ENCODE peak calls at places on chromosomes 4 and X, in five cellular contexts. One of them, this sample, is unnamed.
A peak's percentile ranks its signal among the peaks of the same experiment; 100 is the strongest.

GRCh38 chr4:11914406-11914805 is 485.7 kb upstream of the HS3ST1 start:
- DNase-seq in lower leg skin: no peak
- DNase-seq in fibroblast of pulmonary artery: peak; percentile 95
- DNase-seq in HL-60: no peak
- DNase-seq in endothelial cell: peak; percentile 51
- DNase-seq in this sample: no peak

GRCh38 chr4:172061204-172061603 is 248.0 kb downstream of the GALNTL6 start:
- DNase-seq in HL-60: no peak
- DNase-seq in lower leg skin: no peak
- DNase-seq in endothelial cell: no peak
- DNase-seq in fibroblast of pulmonary artery: no peak
- DNase-seq in this sample: no peak

GRCh38 chrX:7334253-7334935 is 186.4 kb upstream of the PUDP start:
- DNase-seq in fibroblast of pulmonary artery: peak; percentile 57
- DNase-seq in lower leg skin: no peak
- DNase-seq in endothelial cell: no peak
- DNase-seq in HL-60: no peak
- DNase-seq in this sample: no peak

GRCh38 chr4:14262221-14262620 is 634.7 kb upstream of the BOD1L1 start:
- DNase-seq in lower leg skin: no peak
- DNase-seq in HL-60: no peak
- DNase-seq in endothelial cell: no peak
- DNase-seq in fibroblast of pulmonary artery: no peak
- DNase-seq in this sample: no peak

GRCh38 chr4:123412700-123413512 is 16.3 kb downstream of the SPRY1 start:
- DNase-seq in lower leg skin: no peak
- DNase-seq in fibroblast of pulmonary artery: no peak
- DNase-seq in endothelial cell: no peak
- DNase-seq in HL-60: no peak
- DNase-seq in this sample: no peak

GRCh38 chr4:139665690-139666529 is at the start of gene MGST2:
- DNase-seq in HL-60: peak; percentile 84
- DNase-seq in fibroblast of pulmonary artery: peak; percentile 88
- DNase-seq in endothelial cell: peak; percentile 70
- DNase-seq in lower leg skin: peak; percentile 69
- DNase-seq in this sample: peak; percentile 71

GRCh38 chrX:97332963-97333362 is 449.3 kb downstream of the RPA4 start:
- DNase-seq in endothelial cell: no peak
- DNase-seq in fibroblast of pulmonary artery: peak; percentile 17
- DNase-seq in HL-60: no peak
- DNase-seq in lower leg skin: no peak
- DNase-seq in this sample: no peak

GRCh38 chr4:84569009-84569408 is 13.9 kb upstream of the CDS1 start:
- DNase-seq in fibroblast of pulmonary artery: no peak
- DNase-seq in lower leg skin: no peak
- DNase-seq in HL-60: no peak
- DNase-seq in endothelial cell: no peak
- DNase-seq in this sample: no peak

GRCh38 chr4:19254476-19254875 is 997.2 kb upstream of the SLIT2 start:
- DNase-seq in fibroblast of pulmonary artery: peak; percentile 55
- DNase-seq in lower leg skin: no peak
- DNase-seq in endothelial cell: no peak
- DNase-seq in HL-60: no peak
- DNase-seq in this sample: no peak

GRCh38 chr4:139795915-139796314 is 130.3 kb downstream of the MGST2 start:
- DNase-seq in lower leg skin: no peak
- DNase-seq in fibroblast of pulmonary artery: no peak
- DNase-seq in HL-60: no peak
- DNase-seq in endothelial cell: no peak
- DNase-seq in this sample: no peak

GRCh38 chrX:110852180-110852579 is 56.6 kb upstream of the CHRDL1 start:
- DNase-seq in endothelial cell: peak; percentile 20
- DNase-seq in HL-60: no peak
- DNase-seq in lower leg skin: no peak
- DNase-seq in fibroblast of pulmonary artery: peak; percentile 22
- DNase-seq in this sample: no peak

GRCh38 chrX:68710870-68711576 is 63.6 kb downstream of the STARD8 start:
- DNase-seq in HL-60: no peak
- DNase-seq in lower leg skin: no peak
- DNase-seq in fibroblast of pulmonary artery: peak; percentile 62
- DNase-seq in endothelial cell: no peak
- DNase-seq in this sample: peak; percentile 45

GRCh38 chrX:140432328-140433025 is 72.4 kb downstream of the SOX3 start:
- DNase-seq in fibroblast of pulmonary artery: no peak
- DNase-seq in HL-60: no peak
- DNase-seq in lower leg skin: no peak
- DNase-seq in endothelial cell: no peak
- DNase-seq in this sample: no peak

GRCh38 chrX:9566150-9566621 is 101.3 kb downstream of the TBL1X start:
- DNase-seq in endothelial cell: no peak
- DNase-seq in HL-60: no peak
- DNase-seq in lower leg skin: peak; percentile 51
- DNase-seq in fibroblast of pulmonary artery: peak; percentile 80
- DNase-seq in this sample: no peak

GRCh38 chr4:165580379-165580905 is 201.6 kb downstream of the CPE start:
- DNase-seq in fibroblast of pulmonary artery: peak; percentile 94
- DNase-seq in lower leg skin: peak; percentile 22
- DNase-seq in HL-60: no peak
- DNase-seq in endothelial cell: no peak
- DNase-seq in this sample: no peak

GRCh38 chr4:32000846-32001488 is 1280.8 kb downstream of the PCDH7 start:
- DNase-seq in fibroblast of pulmonary artery: no peak
- DNase-seq in endothelial cell: no peak
- DNase-seq in lower leg skin: no peak
- DNase-seq in HL-60: no peak
- DNase-seq in this sample: no peak

GRCh38 chr4:1198070-1198844 is 25.9 kb upstream of the SPON2 start:
- DNase-seq in HL-60: no peak
- DNase-seq in lower leg skin: no peak
- DNase-seq in endothelial cell: no peak
- DNase-seq in fibroblast of pulmonary artery: no peak
- DNase-seq in this sample: no peak

GRCh38 chr4:139815646-139816601 is 150.3 kb downstream of the MGST2 start:
- DNase-seq in lower leg skin: peak; percentile 56
- DNase-seq in fibroblast of pulmonary artery: peak; percentile 83
- DNase-seq in endothelial cell: peak; percentile 37
- DNase-seq in HL-60: no peak
- DNase-seq in this sample: peak; percentile 15

GRCh38 chr4:140037353-140038030 is 116.5 kb downstream of the MAML3 start:
- DNase-seq in HL-60: no peak
- DNase-seq in lower leg skin: no peak
- DNase-seq in fibroblast of pulmonary artery: peak; percentile 84
- DNase-seq in endothelial cell: no peak
- DNase-seq in this sample: no peak

GRCh38 chr4:140213736-140214135 is 59.8 kb upstream of the MAML3 start:
- DNase-seq in endothelial cell: no peak
- DNase-seq in HL-60: no peak
- DNase-seq in lower leg skin: no peak
- DNase-seq in fibroblast of pulmonary artery: peak; percentile 22
- DNase-seq in this sample: no peak

GRCh38 chr4:1512738-1513660 is 106.8 kb upstream of the NKX1-1 start:
- DNase-seq in endothelial cell: peak; percentile 74
- DNase-seq in HL-60: peak; percentile 2
- DNase-seq in fibroblast of pulmonary artery: peak; percentile 14
- DNase-seq in lower leg skin: no peak
- DNase-seq in this sample: peak; percentile 68

GRCh38 chrX:117641913-117642656 is 474.5 kb downstream of the KLHL13 start:
- DNase-seq in endothelial cell: no peak
- DNase-seq in HL-60: no peak
- DNase-seq in fibroblast of pulmonary artery: no peak
- DNase-seq in lower leg skin: no peak
- DNase-seq in this sample: no peak

GRCh38 chr4:13906727-13907126 is 279.2 kb upstream of the BOD1L1 start:
- DNase-seq in endothelial cell: no peak
- DNase-seq in fibroblast of pulmonary artery: no peak
- DNase-seq in HL-60: no peak
- DNase-seq in lower leg skin: no peak
- DNase-seq in this sample: no peak

GRCh38 chr4:97215426-97215825 is 927.9 kb downstream of the STPG2 start:
- DNase-seq in fibroblast of pulmonary artery: no peak
- DNase-seq in endothelial cell: no peak
- DNase-seq in HL-60: no peak
- DNase-seq in lower leg skin: no peak
- DNase-seq in this sample: no peak

GRCh38 chr4:76301068-76301774 is 5.3 kb upstream of the STBD1 start:
- DNase-seq in endothelial cell: no peak
- DNase-seq in HL-60: peak; percentile 63
- DNase-seq in lower leg skin: no peak
- DNase-seq in fibroblast of pulmonary artery: peak; percentile 59
- DNase-seq in this sample: no peak

GRCh38 chr4:88616275-88616996 is 24.2 kb downstream of the HERC3 start:
- DNase-seq in fibroblast of pulmonary artery: peak; percentile 80
- DNase-seq in HL-60: no peak
- DNase-seq in endothelial cell: no peak
- DNase-seq in lower leg skin: peak; percentile 58
- DNase-seq in this sample: no peak

GRCh38 chrX:22300130-22300529 is 27.4 kb downstream of the CBLL2 start:
- DNase-seq in fibroblast of pulmonary artery: peak; percentile 55
- DNase-seq in HL-60: no peak
- DNase-seq in endothelial cell: no peak
- DNase-seq in lower leg skin: no peak
- DNase-seq in this sample: no peak

GRCh38 chr4:38154681-38155588 is 194.7 kb downstream of the PTTG2 start:
- DNase-seq in endothelial cell: no peak
- DNase-seq in HL-60: no peak
- DNase-seq in fibroblast of pulmonary artery: no peak
- DNase-seq in lower leg skin: peak; percentile 67
- DNase-seq in this sample: no peak

GRCh38 chr4:80393246-80393969 is 57.9 kb downstream of the CFAP299 start:
- DNase-seq in fibroblast of pulmonary artery: peak; percentile 47
- DNase-seq in HL-60: no peak
- DNase-seq in endothelial cell: no peak
- DNase-seq in lower leg skin: no peak
- DNase-seq in this sample: no peak

GRCh38 chr4:106898621-106899230 is 137.4 kb downstream of the DKK2 start:
- DNase-seq in HL-60: peak; percentile 50
- DNase-seq in fibroblast of pulmonary artery: peak; percentile 76
- DNase-seq in endothelial cell: peak; percentile 61
- DNase-seq in lower leg skin: no peak
- DNase-seq in this sample: peak; percentile 23

GRCh38 chrX:153905481-153906095 is 1.1 kb downstream of the AVPR2 start:
- DNase-seq in HL-60: no peak
- DNase-seq in lower leg skin: no peak
- DNase-seq in fibroblast of pulmonary artery: no peak
- DNase-seq in endothelial cell: no peak
- DNase-seq in this sample: no peak

GRCh38 chr4:39591290-39591689 is 47.4 kb downstream of the SMIM14 start:
- DNase-seq in fibroblast of pulmonary artery: peak; percentile 46
- DNase-seq in HL-60: no peak
- DNase-seq in lower leg skin: no peak
- DNase-seq in endothelial cell: no peak
- DNase-seq in this sample: no peak
- TF ChIP-seq CTCF in fibroblast of pulmonary artery: peak; percentile 21
- TF ChIP-seq CTCF in HL-60: no peak
- TF ChIP-seq CTCF in lower leg skin: no peak
- TF ChIP-seq CTCF in endothelial cell: no peak
- TF ChIP-seq CTCF in this sample: no peak

DNA sequence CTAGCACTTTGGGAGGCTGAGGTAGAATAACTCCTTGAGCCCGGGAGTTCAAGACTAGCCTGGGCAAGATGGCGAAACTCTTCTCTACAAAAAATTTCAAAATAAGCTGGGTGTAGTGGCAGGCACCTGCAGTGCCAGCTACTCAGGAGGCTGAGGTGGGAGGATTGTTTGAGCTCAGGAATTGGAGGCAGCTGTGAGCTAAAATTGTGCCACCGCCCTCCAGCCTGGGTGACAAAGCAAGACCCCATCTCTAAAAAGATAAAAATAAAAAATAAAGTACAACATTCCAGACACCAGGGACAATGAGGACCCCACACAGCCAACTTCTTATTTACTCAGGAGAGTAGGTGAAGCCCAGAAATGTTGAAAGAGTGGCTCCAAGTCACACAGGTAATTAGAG is 53.0 kb downstream of the APBB2 start:
- DNase-seq in fibroblast of pulmonary artery: no peak
- DNase-seq in endothelial cell: no peak
- DNase-seq in HL-60: no peak
- DNase-seq in lower leg skin: no peak
- DNase-seq in this sample: no peak
- TF ChIP-seq CTCF in fibroblast of pulmonary artery: no peak
- TF ChIP-seq CTCF in endothelial cell: no peak
- TF ChIP-seq CTCF in HL-60: no peak
- TF ChIP-seq CTCF in lower leg skin: no peak
- TF ChIP-seq CTCF in this sample: no peak

GRCh38 chrX:130025256-130025655 is 42.8 kb downstream of the BCORL1 start:
- DNase-seq in endothelial cell: no peak
- DNase-seq in HL-60: no peak
- DNase-seq in lower leg skin: no peak
- DNase-seq in fibroblast of pulmonary artery: no peak
- DNase-seq in this sample: no peak
- TF ChIP-seq CTCF in endothelial cell: no peak
- TF ChIP-seq CTCF in HL-60: no peak
- TF ChIP-seq CTCF in lower leg skin: no peak
- TF ChIP-seq CTCF in fibroblast of pulmonary artery: no peak
- TF ChIP-seq CTCF in this sample: peak; percentile 20

DNA sequence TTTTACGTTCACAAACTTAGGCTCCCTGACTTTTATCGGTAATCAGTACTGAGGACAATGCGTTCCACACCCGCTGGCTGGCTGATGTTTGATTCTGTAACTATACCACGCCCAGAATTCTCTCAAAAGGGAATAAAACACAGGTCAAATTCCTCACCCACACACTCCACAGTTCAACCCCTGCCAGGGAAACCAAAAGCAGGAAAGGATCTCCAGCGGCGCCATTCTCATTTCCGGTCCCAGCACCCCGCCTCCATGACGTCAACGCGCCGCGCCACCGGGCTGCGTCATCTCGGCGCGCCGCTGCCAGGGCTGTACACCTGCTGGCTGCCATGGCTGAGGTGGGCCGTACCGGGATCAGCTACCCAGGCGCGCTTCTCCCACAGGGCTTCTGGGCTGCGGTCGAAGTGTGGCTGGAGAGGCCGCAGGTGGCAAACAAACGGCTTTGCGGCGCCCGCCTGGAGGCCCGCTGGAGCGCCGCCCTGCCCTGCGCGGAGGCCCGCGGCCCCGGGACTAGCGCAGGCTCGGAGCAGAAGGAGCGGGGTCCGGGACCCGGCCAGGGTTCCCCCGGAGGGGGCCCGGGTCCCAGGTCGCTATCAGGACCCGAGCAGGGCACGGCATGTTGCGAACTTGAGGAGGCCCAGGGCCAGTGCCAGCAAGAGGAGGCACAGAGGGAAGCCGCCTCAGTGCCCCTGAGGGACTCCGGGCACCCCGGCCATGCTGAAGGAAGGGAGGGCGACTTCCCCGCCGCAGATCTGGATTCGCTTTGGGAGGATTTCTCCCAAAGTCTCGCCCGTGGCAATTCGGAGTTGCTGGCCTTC is at the start of the genes ACOX3 and TRMT44:
- DNase-seq in lower leg skin: peak; percentile 91
- DNase-seq in fibroblast of pulmonary artery: peak; percentile 94
- DNase-seq in endothelial cell: peak; percentile 99
- DNase-seq in HL-60: peak; percentile 88
- DNase-seq in this sample: peak; percentile 96
- TF ChIP-seq CTCF in lower leg skin: no peak
- TF ChIP-seq CTCF in fibroblast of pulmonary artery: no peak
- TF ChIP-seq CTCF in endothelial cell: no peak
- TF ChIP-seq CTCF in HL-60: no peak
- TF ChIP-seq CTCF in this sample: no peak

GRCh38 chrX:74492720-74493201 is 71.5 kb downstream of the SLC16A2 start:
- DNase-seq in fibroblast of pulmonary artery: peak; percentile 1
- DNase-seq in HL-60: no peak
- DNase-seq in lower leg skin: no peak
- DNase-seq in endothelial cell: peak; percentile 6
- DNase-seq in this sample: no peak
- TF ChIP-seq CTCF in fibroblast of pulmonary artery: peak; percentile 23
- TF ChIP-seq CTCF in HL-60: no peak
- TF ChIP-seq CTCF in lower leg skin: no peak
- TF ChIP-seq CTCF in endothelial cell: no peak
- TF ChIP-seq CTCF in this sample: peak; percentile 26

GRCh38 chr4:63717384-63717783 is 691.9 kb downstream of the TECRL start:
- DNase-seq in fibroblast of pulmonary artery: peak; percentile 48
- DNase-seq in endothelial cell: no peak
- DNase-seq in HL-60: no peak
- DNase-seq in lower leg skin: no peak
- DNase-seq in this sample: no peak
- TF ChIP-seq CTCF in fibroblast of pulmonary artery: peak; percentile 42
- TF ChIP-seq CTCF in endothelial cell: peak; percentile 56
- TF ChIP-seq CTCF in HL-60: no peak
- TF ChIP-seq CTCF in lower leg skin: no peak
- TF ChIP-seq CTCF in this sample: peak; percentile 42